ENCODE peak calls at places on chromosome 7, in seven cellular contexts. C is HFF-Myc, U is epithelial cell of proximal tubule, Z is body of pancreas, H is fibroblast of mammary gland, V is lower leg skin, R is heart right ventricle. X is an unnamed sample.

GRCh38 chr7:81460228-81460627 is 309.6 kb downstream of the HGF start:
- DNase-seq in C (no peak), H (no peak), U (no peak), Z (no peak), R (no peak), V (no peak), X (no peak)

GRCh38 chr7:5689118-5689517 is 92.3 kb downstream of the RNF216 start:
- DNase-seq in Z (no peak), H (peak), U (no peak), V (no peak), R (no peak), C (no peak), X (peak)

GRCh38 chr7:157397751-157398691 is 61.2 kb downstream of the DNAJB6 start:
- DNase-seq in Z (peak), V (no peak), C (peak), U (peak), H (peak), R (peak), X (peak)

GRCh38 chr7:71486414-71486813 is 354.5 kb downstream of the GALNT17 start:
- DNase-seq in H (no peak), U (no peak), R (no peak), Z (no peak), V (no peak), C (no peak), X (no peak)

GRCh38 chr7:158019726-158020705 is 567.6 kb downstream of the PTPRN2 start:
- DNase-seq in U (no peak), V (peak), C (no peak), Z (no peak), R (no peak), H (no peak), X (no peak)

GRCh38 chr7:48964074-48964473 is 39.7 kb downstream of the CDC14C start:
- DNase-seq in V (no peak), U (no peak), C (no peak), H (peak), Z (no peak), R (peak), X (no peak)

GRCh38 chr7:47221826-47222225 is 360.1 kb downstream of the TNS3 start:
- DNase-seq in H (no peak), C (no peak), R (no peak), U (no peak), V (no peak), Z (no peak), X (no peak)

GRCh38 chr7:145464287-145464686 is 628.4 kb upstream of the TPK1 start:
- DNase-seq in R (no peak), U (no peak), V (no peak), Z (no peak), H (no peak), C (no peak), X (no peak)

GRCh38 chr7:30176463-30177090 is 41.8 kb downstream of the MTURN start:
- DNase-seq in Z (no peak), R (no peak), H (no peak), C (no peak), U (no peak), V (peak), X (no peak)

GRCh38 chr7:32957326-32958045 is at the start of gene FKBP9:
- DNase-seq in H (peak), U (no peak), R (peak), C (no peak), V (peak), Z (peak), X (peak)

DNA sequence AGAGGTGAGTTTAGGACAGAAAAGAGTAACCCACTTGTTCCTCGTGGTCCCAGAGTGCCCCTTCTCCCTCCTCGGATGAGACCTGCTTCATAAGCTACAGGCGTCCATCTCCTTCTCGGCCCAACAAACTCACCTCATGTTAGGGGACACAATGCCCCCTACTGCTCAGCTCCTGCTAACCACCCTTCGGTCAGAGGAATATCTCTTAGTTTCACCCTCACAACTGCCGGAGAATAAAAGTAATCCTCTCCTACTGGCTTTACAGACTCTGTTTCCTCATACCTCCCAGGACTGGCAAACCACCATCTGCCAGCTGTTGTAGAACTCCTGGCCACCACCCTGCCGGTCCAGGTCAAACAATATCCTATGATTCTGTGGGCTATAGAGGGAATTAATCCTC is 3.2 kb downstream of the AKR1B15 start:
- DNase-seq in R (no peak), Z (no peak), C (no peak), H (peak), V (no peak), U (no peak), X (no peak)
- TF ChIP-seq CTCF in R (peak), Z (no peak), C (no peak), H (peak), V (no peak), U (peak), X (no peak)

DNA sequence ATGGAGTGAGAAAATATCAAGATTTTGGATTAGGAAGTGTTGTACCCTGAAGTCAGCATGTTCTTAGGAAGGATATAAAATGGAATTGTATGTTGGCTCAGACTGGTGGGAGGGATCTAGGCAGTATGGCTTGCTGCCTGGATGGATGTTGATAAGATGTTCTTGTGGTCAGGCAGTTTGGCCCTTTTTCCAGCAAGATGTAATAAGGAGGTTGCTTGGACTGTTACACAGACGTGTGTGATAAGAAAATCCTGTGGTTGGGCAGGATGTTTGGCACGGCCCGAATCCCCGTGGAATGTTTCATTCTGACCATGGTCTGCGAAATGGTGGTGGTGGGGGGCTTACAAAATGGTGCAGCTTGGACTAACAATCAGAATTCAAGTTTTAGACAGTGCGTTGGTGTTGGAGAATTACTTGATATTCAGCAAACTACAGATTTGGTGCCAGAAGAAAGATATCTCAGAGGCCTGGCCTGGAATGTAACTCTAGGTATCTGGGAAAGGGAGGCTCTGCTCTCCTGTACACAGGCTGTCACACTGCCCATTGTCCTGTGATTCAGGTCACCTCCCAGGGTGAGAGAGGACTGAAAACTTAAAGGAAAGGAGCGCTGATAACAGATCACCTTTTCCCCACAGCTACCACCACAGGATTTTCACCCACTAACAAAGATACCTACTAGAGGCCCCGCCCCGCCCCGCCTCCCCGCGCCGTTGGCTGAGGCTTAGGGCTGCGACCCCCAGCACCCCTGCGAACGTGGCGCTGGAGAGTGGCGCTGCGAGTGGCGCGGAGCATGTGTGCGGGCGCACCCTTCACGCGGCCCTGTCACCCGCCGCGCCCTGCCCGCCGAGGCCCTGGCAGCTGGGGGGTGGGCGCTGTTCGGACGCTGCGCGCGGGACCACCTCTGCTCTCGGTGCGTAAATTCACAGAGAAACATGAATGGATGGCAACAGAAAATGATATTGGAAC is 19.3 kb upstream of the ZNF680 start:
- DNase-seq in V (no peak), U (no peak), R (no peak), C (no peak), Z (no peak), H (peak), X (no peak)
- TF ChIP-seq CTCF in V (no peak), U (no peak), R (no peak), C (no peak), Z (no peak), H (no peak), X (no peak)

GRCh38 chr7:7181519-7182155 is 707 bp upstream of the C1GALT1 start:
- DNase-seq in U (peak), Z (peak), C (no peak), V (peak), H (peak), R (peak), X (peak)

GRCh38 chr7:7183061-7183832 is 903 bp downstream of the C1GALT1 start:
- DNase-seq in H (peak), V (no peak), C (no peak), R (no peak), U (no peak), Z (peak), X (peak)

GRCh38 chr7:7183833-7184463 is 1.6 kb downstream of the C1GALT1 start:
- DNase-seq in Z (no peak), U (no peak), H (no peak), V (no peak), C (no peak), R (no peak), X (no peak)

GRCh38 chr7:7180725-7181428 is 1.5 kb upstream of the C1GALT1 start:
- DNase-seq in C (no peak), R (no peak), Z (peak), U (no peak), H (no peak), V (no peak), X (no peak)

DNA sequence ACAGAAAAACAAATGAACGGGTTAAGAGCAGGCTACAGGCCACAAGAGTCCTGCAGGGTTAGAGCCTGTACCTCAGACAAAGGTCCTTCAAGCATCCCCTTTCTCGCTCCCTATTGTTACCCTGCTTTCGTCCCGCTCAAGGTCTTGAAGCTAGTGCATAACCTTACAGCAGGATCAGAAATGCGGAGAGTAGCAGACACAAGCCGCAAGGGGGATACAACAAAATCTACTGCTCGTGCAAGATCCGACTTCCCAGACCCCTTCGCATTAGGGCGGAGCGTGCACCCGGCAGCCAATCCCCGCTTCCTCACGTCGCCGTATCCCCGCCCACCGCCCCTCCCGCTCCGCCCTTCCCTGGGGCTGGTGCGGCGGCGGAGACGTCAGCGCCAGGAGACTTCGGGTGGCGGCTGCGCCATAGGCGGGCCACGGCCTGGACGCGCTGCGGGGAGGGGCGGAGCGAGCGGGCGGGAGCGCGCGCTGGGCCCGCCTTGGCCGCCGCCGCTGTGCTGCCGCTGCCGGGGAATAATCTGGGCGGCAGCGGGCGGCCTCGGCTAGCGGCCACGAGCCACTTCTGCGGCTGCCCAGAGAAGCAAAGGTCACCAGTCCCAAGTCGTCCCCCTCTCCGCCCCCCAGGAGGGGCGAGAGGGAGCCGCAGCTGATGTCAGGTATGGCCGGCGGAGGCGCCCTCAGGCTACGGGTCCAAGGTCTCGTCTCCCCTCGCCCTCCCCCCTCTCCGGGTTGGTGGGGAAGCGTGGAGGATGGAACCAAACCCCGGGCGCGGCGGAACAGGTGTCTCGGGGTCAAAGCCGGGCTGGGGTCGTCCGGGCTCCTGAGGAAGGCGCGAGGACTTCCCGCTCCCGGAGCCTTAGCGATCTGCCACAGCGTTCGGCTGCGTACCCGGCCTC is at the start of gene C1GALT1:
- DNase-seq in Z (peak), H (peak), V (peak), U (peak), C (peak), R (peak), X (peak)
- TF ChIP-seq CTCF in Z (peak), H (peak), V (no peak), U (peak), C (peak), R (peak), X (peak)

DNA sequence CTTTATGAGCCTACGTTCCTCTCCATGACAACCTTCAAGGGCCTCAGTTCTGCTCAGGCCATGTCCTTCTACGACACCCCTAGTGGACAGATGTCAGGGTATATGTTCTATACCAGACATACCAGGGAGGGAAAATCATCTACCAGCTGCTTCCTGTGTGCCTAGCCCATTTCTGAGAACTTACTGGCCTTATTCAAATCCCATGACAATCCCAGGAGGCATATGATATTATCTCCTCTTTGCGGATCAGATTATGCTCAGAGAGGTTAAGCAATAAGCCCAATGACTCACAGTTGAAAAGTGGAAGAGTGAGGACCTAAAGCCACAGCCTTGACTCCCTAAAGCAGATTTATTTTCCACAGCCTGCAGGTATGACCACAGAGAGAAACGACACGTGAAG is 139.3 kb downstream of the GLI3 start:
- DNase-seq in Z (no peak), H (peak), C (peak), V (no peak), R (no peak), U (no peak), X (no peak)
- TF ChIP-seq CTCF in Z (no peak), H (peak), C (peak), V (no peak), R (no peak), U (peak), X (no peak)

GRCh38 chr7:140211698-140212097 is 34.9 kb upstream of the KDM7A start:
- DNase-seq in V (peak), Z (no peak), C (no peak), U (no peak), H (no peak), R (no peak), X (no peak)

GRCh38 chr7:140209866-140210609 is 33.3 kb upstream of the KDM7A start:
- DNase-seq in R (no peak), V (no peak), Z (no peak), H (no peak), U (no peak), C (no peak), X (peak)

GRCh38 chr7:140203556-140203955 is 26.8 kb upstream of the KDM7A start:
- DNase-seq in U (no peak), H (no peak), Z (no peak), V (no peak), R (no peak), C (no peak), X (no peak)

GRCh38 chr7:140205600-140205999 is 28.8 kb upstream of the KDM7A start:
- DNase-seq in R (no peak), C (no peak), U (no peak), H (no peak), V (no peak), Z (no peak), X (no peak)

DNA sequence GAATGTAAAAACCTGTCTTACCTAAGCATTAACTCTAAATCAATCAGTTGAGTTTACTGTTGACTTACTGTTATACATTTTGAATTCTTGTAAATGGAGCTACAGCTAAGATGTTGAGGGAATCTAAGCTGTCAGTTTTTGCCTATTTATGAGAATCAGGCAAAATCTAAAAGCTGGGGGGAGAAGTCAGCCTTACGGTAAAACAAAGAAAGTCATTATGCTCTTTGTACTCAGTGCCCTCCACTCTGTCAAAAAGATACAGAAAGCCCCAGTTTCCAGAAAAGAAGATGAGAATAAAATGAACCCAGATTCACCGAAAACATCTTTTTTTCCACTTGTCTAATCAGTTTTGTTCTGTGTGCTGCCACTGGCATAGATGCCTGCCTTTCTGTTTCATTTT is 30.2 kb upstream of the KDM7A start:
- DNase-seq in Z (no peak), U (no peak), R (no peak), H (no peak), C (no peak), V (no peak), X (no peak)
- TF ChIP-seq CTCF in Z (no peak), U (no peak), R (no peak), H (no peak), C (no peak), V (no peak), X (no peak)

GRCh38 chr7:133904766-133905165 is 222.4 kb upstream of the LRGUK start:
- DNase-seq in R (no peak), H (no peak), V (no peak), C (no peak), Z (no peak), U (no peak), X (no peak)
- TF ChIP-seq CTCF in R (no peak), H (no peak), V (no peak), C (no peak), Z (no peak), U (no peak), X (no peak)

DNA sequence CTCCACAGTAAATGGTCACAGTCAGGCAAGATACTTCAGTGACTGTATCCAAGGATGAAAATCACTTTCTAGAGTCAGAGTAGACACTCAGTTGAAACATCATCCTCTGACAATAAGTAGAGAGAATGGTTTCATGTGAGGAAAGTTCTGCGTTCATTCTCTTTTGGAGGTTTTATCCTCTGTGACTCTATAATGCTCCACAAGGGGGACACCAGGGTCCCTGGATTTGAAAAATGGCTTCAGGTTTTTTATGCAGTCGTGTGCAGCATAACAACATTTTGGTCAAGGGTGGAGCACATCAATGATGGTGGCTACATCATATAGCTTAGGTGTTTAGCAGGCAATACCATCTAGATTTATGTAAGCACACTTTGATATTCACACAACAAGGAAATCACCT is 40.4 kb downstream of the TMEM168 start:
- DNase-seq in V (no peak), C (no peak), Z (no peak), U (no peak), H (no peak), R (no peak), X (no peak)
- TF ChIP-seq CTCF in V (no peak), C (no peak), Z (no peak), U (no peak), H (no peak), R (no peak), X (no peak)

DNA sequence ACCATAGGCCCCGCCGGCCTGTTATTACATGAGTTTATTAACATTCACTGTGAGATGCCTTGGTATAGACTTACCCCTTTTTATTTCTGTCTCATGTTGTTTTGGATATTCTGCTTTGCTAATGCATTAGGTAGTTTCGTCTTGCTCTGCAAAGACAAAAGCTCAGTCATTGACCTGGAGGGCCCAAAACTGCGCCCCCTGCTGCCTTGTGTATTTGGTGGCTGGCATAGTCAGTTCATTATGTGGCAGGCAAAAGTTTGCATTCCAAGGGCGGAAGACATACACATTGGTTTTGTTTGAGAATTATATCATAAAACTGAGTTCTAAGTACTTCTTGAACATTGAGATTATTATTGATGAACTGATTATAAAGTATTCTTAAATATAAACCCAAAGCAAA is 372.5 kb downstream of the SDK1 start:
- DNase-seq in Z (peak), R (no peak), H (peak), U (no peak), V (no peak), C (no peak), X (peak)
- TF ChIP-seq CTCF in Z (peak), R (peak), H (peak), U (peak), V (no peak), C (no peak), X (peak)

X was measured in activated CD8-positive, alpha-beta T cell treated with anti-CD3 and anti-CD28 coated beads for 36 hours.